ENCODE peak calls at places on chromosome 2, in nine cellular contexts. A is GM23338; M is endothelial cell of umbilical vein; Z is kidney epithelial cell; C is esophagus squamous epithelium; H is foreskin fibroblast; U is CD8-positive, alpha-beta T cell; N is cardiac fibroblast; Q is neural progenitor cell. D is an unnamed sample.

GRCh38 chr2:201900362-201900761 is 94.0 kb downstream of the CDK15 start:
- DNase-seq in A (no peak), M (no peak), Z (no peak), C (no peak), H (peak; percentile 23), U (no peak), N (no peak), Q (no peak), D (peak; percentile 13)

GRCh38 chr2:174878537-174879147 is 114.4 kb upstream of the CHRNA1 start:
- DNase-seq in A (no peak), M (peak; percentile 82), Z (no peak), C (no peak), H (peak; percentile 68), U (no peak), N (peak; percentile 39), Q (peak; percentile 21), D (peak; percentile 62)

GRCh38 chr2:226971029-226971584 is 135.3 kb downstream of the RHBDD1 start:
- DNase-seq in A (no peak), M (no peak), Z (no peak), C (no peak), H (peak; percentile 27), U (no peak), N (no peak), Q (no peak), D (no peak)

GRCh38 chr2:18178736-18179349 is 300.4 kb downstream of the KCNS3 start:
- DNase-seq in A (peak; percentile 88), M (peak; percentile 65), Z (peak; percentile 14), C (no peak), H (peak; percentile 78), U (no peak), N (peak; percentile 48), Q (peak; percentile 79), D (peak; percentile 65)

GRCh38 chr2:69731575-69731974 is 10.4 kb upstream of the ANXA4 start:
- DNase-seq in A (no peak), M (no peak), Z (no peak), C (no peak), H (no peak), U (no peak), N (no peak), Q (no peak), D (no peak)

GRCh38 chr2:30989746-30990145 is 148.5 kb downstream of the GALNT14 start:
- DNase-seq in A (no peak), M (no peak), Z (no peak), C (no peak), H (no peak), U (no peak), N (no peak), Q (no peak), D (no peak)

GRCh38 chr2:212523756-212524155 is 14.8 kb downstream of the ERBB4 start:
- DNase-seq in A (no peak), M (no peak), Z (no peak), C (no peak), H (no peak), U (no peak), N (no peak), Q (no peak), D (no peak)

GRCh38 chr2:204115692-204116091 is 179.1 kb downstream of the ICOS start:
- DNase-seq in A (peak; percentile 31), M (no peak), Z (no peak), C (no peak), H (no peak), U (no peak), N (no peak), Q (no peak), D (no peak)

GRCh38 chr2:198873771-198874501 is 583.8 kb downstream of the SATB2 start:
- DNase-seq in A (no peak), M (no peak), Z (no peak), C (no peak), H (peak; percentile 56), U (no peak), N (no peak), Q (no peak), D (peak; percentile 75)

GRCh38 chr2:241686649-241687425 is at the start of gene DTYMK:
- DNase-seq in A (peak; percentile 98), M (peak; percentile 96), Z (peak; percentile 74), C (peak; percentile 81), H (peak; percentile 99), U (peak; percentile 98), N (peak; percentile 97), Q (peak; percentile 98), D (peak; percentile 98)

GRCh38 chr2:212311807-212312404 is 226.7 kb downstream of the ERBB4 start:
- DNase-seq in A (no peak), M (no peak), Z (no peak), C (no peak), H (no peak), U (no peak), N (no peak), Q (no peak), D (no peak)

GRCh38 chr2:46439582-46439981 is 39.8 kb upstream of the TMEM247 start:
- DNase-seq in A (no peak), M (no peak), Z (no peak), C (no peak), H (no peak), U (no peak), N (no peak), Q (no peak), D (no peak)

GRCh38 chr2:181357979-181358378 is 99.2 kb upstream of the ITGA4 start:
- DNase-seq in A (no peak), M (no peak), Z (no peak), C (no peak), H (no peak), U (no peak), N (no peak), Q (no peak), D (no peak)

GRCh38 chr2:72920317-72921087 is 3.2 kb downstream of the EMX1 start:
- DNase-seq in A (peak; percentile 83), M (peak; percentile 36), Z (no peak), C (no peak), H (peak; percentile 54), U (peak; percentile 48), N (peak; percentile 35), Q (peak; percentile 90), D (peak; percentile 31)

GRCh38 chr2:220504890-220505564 is 877.6 kb downstream of the SLC4A3 start:
- DNase-seq in A (peak; percentile 48), M (peak; percentile 1), Z (peak; percentile 28), C (no peak), H (peak; percentile 82), U (no peak), N (peak; percentile 37), Q (no peak), D (peak; percentile 52)

GRCh38 chr2:85266424-85267041 is 61.3 kb downstream of the TGOLN2 start:
- DNase-seq in A (peak; percentile 94), M (peak; percentile 25), Z (no peak), C (no peak), H (peak; percentile 77), U (peak; percentile 79), N (peak; percentile 68), Q (peak; percentile 86), D (peak; percentile 38)

GRCh38 chr2:101466426-101466825 is 8.5 kb downstream of the RFX8 start:
- DNase-seq in A (no peak), M (peak; percentile 49), Z (no peak), C (no peak), H (peak; percentile 58), U (no peak), N (peak; percentile 41), Q (no peak), D (no peak)

GRCh38 chr2:218284106-218284811 is 8.0 kb downstream of the TMBIM1 start:
- DNase-seq in A (no peak), M (peak; percentile 34), Z (peak; percentile 42), C (no peak), H (peak; percentile 86), U (peak; percentile 62), N (peak; percentile 74), Q (no peak), D (peak; percentile 71)
- H3K4me3 ChIP-seq in A (no peak overlapping the region), M (no peak overlapping the region), Z (no peak overlapping the region), C (peak overlapping the region; percentile 21), H (no peak overlapping the region), U (peak overlapping the region; percentile 15), N (no peak overlapping the region), Q (no peak overlapping the region), D (no peak overlapping the region)

GRCh38 chr2:225041210-225041870 is 928 bp downstream of the DOCK10 start:
- DNase-seq in A (peak; percentile 47), M (peak; percentile 41), Z (peak; percentile 5), C (no peak), H (peak; percentile 72), U (peak; percentile 74), N (peak; percentile 57), Q (peak; percentile 43), D (peak; percentile 58)
- TF ChIP-seq CTCF in A (no peak), M (no peak), Z (no peak), C (no peak), H (no peak), U (no peak), N (no peak), Q (no peak), D (no peak)

GRCh38 chr2:96146881-96147592 is 1.8 kb upstream of the DUSP2 start:
- DNase-seq in A (no peak), M (no peak), Z (no peak), C (no peak), H (no peak), U (no peak), N (no peak), Q (no peak), D (no peak)
- H3K4me3 ChIP-seq in A (no peak overlapping the region), M (no peak overlapping the region), Z (no peak overlapping the region), C (no peak overlapping the region), H (no peak overlapping the region), U (peak overlapping the region; percentile 21), N (no peak overlapping the region), Q (no peak overlapping the region), D (no peak overlapping the region)

DNA sequence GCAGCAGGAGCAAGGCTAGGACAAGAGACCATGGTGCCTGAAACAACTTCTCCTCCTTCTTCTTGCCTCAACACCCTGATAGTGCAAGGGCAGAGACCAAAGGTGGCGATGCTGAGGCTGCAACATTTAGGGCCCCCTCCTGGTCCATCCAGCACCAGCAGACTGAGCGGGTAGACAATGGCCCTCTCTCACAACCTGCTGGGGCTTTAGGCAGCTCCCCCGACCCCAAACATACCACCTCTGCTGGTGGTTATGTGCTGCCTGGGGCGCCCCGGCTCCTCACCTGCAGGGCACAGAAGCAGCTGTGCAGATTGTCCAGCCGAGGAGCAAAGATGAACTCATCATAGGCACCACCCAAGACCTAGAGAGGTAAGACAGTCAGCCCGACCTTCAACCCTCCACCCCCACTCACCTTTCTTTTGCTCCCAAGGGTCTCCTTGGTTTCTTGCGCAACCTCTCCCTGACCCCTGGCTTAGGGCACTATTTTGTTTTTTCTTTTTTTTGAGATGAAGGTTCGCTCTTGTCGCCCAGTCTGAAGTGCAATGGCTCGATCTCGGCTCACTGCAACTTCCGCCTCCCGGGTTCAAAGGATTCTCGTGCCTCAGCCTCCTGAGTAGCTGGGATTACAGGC is 3.5 kb downstream of the DNPEP start:
- DNase-seq in A (peak; percentile 55), M (no peak), Z (no peak), C (no peak), H (no peak), U (no peak), N (no peak), Q (peak; percentile 33), D (no peak)
- TF ChIP-seq CTCF in A (peak; percentile 62), M (no peak), Z (no peak), C (no peak), H (no peak), U (no peak), N (no peak), Q (no peak), D (no peak)